ENCODE peak calls at places on chromosomes 7 and 10, in six cellular contexts. E, J, P, U, L and V are unnamed samples.
A peak's percentile ranks its signal among the peaks of the same experiment; 100 is the strongest.

GRCh38 chr7:150931199-150931869 is 46.8 kb downstream of the KCNH2 start:
- DNase-seq in U (no peak), E (no peak), J (no peak), P (peak; percentile 27), L (no peak), V (no peak)

GRCh38 chr7:120725376-120726039 is 132.4 kb downstream of the TSPAN12 start:
- DNase-seq in U (peak; percentile 46), L (no peak), P (no peak), J (no peak), E (no peak), V (no peak)

GRCh38 chr10:79386637-79387465 is 39.6 kb downstream of the PPIF start:
- DNase-seq in J (no peak), E (no peak), L (peak; percentile 19), U (no peak), P (peak; percentile 23), V (peak; percentile 14)

GRCh38 chr10:66828957-66829356 is 96.9 kb upstream of the LRRTM3 start:
- DNase-seq in L (no peak), J (no peak), U (no peak), E (no peak), P (no peak), V (no peak)

GRCh38 chr7:36640682-36641081 is 83.6 kb downstream of the AOAH start:
- DNase-seq in J (no peak), P (no peak), L (no peak), E (no peak), U (no peak), V (no peak)

GRCh38 chr7:116271161-116271979 is 61.0 kb downstream of the TES start:
- DNase-seq in E (no peak), J (no peak), P (no peak), L (no peak), U (peak; percentile 57), V (no peak)

GRCh38 chr7:148110097-148110868 is 480.3 kb upstream of the C7orf33 start:
- DNase-seq in J (no peak), P (peak; percentile 35), E (no peak), U (peak; percentile 17), L (no peak), V (no peak)

GRCh38 chr10:119103687-119104652 is at the start of gene DENND10:
- DNase-seq in E (peak; percentile 66), L (peak; percentile 86), U (peak; percentile 73), P (peak; percentile 85), J (peak; percentile 51), V (peak; percentile 67)

GRCh38 chr10:28991738-28992270 is 297.1 kb upstream of the LYZL1 start:
- DNase-seq in L (no peak), U (peak; percentile 79), J (no peak), E (no peak), P (peak; percentile 42), V (no peak)

GRCh38 chr7:33959676-33960075 is 54.3 kb downstream of the BMPER start:
- DNase-seq in E (no peak), P (no peak), L (no peak), U (no peak), J (no peak), V (no peak)

GRCh38 chr10:92849576-92850090 is 1.3 kb downstream of the EXOC6 start:
- DNase-seq in P (no peak), E (no peak), J (no peak), L (no peak), U (no peak), V (no peak)

GRCh38 chr7:2799253-2799652 is 44.9 kb downstream of the GNA12 start:
- DNase-seq in U (no peak), E (no peak), P (no peak), L (peak; percentile 9), J (no peak), V (no peak)

GRCh38 chr7:526474-527034 is 6.9 kb upstream of the PDGFA start:
- DNase-seq in L (no peak), U (peak; percentile 53), J (no peak), E (no peak), P (no peak), V (no peak)

GRCh38 chr10:7826971-7827370 is 8.7 kb downstream of the TAF3 start:
- DNase-seq in P (no peak), E (no peak), L (no peak), U (peak; percentile 35), J (no peak), V (no peak)

GRCh38 chr10:53022663-53023088 is 250.1 kb upstream of the MBL2 start:
- DNase-seq in J (no peak), E (no peak), U (no peak), L (no peak), P (no peak), V (no peak)

GRCh38 chr7:51471199-51472016 is 154.8 kb upstream of the COBL start:
- DNase-seq in L (peak; percentile 35), U (no peak), J (no peak), E (no peak), P (no peak), V (no peak)

GRCh38 chr10:96244354-96244753 is 27.0 kb downstream of the BLNK start:
- DNase-seq in P (no peak), U (no peak), J (no peak), L (no peak), E (no peak), V (no peak)

GRCh38 chr10:71063431-71063830 is 148.9 kb upstream of the UNC5B start:
- DNase-seq in P (no peak), U (no peak), L (no peak), J (no peak), E (no peak), V (no peak)

GRCh38 chr10:8013011-8013410 is 41.5 kb upstream of the GATA3 start:
- DNase-seq in P (no peak), J (no peak), E (no peak), L (no peak), U (no peak), V (no peak)

GRCh38 chr7:19392246-19392645 is 247.0 kb upstream of the FERD3L start:
- DNase-seq in J (no peak), E (no peak), U (peak; percentile 53), P (no peak), L (no peak), V (no peak)

GRCh38 chr10:70462349-70462984 is 16.1 kb upstream of the PALD1 start:
- DNase-seq in E (no peak), P (peak; percentile 45), L (no peak), U (peak; percentile 86), J (no peak), V (no peak)

GRCh38 chr10:14397069-14397468 is 66.3 kb upstream of the FRMD4A start:
- DNase-seq in U (peak; percentile 79), E (no peak), J (no peak), L (peak; percentile 69), P (no peak), V (no peak)

GRCh38 chr7:156095908-156096539 is 283.8 kb upstream of the SHH start:
- DNase-seq in J (no peak), P (no peak), L (no peak), E (no peak), U (no peak), V (no peak)

GRCh38 chr10:99854860-99855259 is 72.4 kb downstream of the ABCC2 start:
- DNase-seq in P (no peak), L (peak; percentile 37), E (no peak), U (no peak), J (no peak), V (no peak)

GRCh38 chr7:142709921-142710320 is 39.4 kb upstream of the PRSS1 start:
- DNase-seq in E (no peak), J (no peak), L (no peak), U (no peak), P (no peak), V (no peak)

GRCh38 chr10:49287689-49288340 is 11.2 kb upstream of the C10orf71 start:
- DNase-seq in P (peak; percentile 17), U (no peak), E (no peak), L (no peak), J (no peak), V (no peak)

GRCh38 chr7:31705377-31705776 is 18.4 kb downstream of the PPP1R17 start:
- DNase-seq in L (no peak), U (no peak), E (no peak), P (no peak), J (no peak), V (no peak)

GRCh38 chr7:14207154-14207553 is 217.7 kb upstream of the ETV1 start:
- DNase-seq in U (peak; percentile 12), P (no peak), J (no peak), E (no peak), L (no peak), V (no peak)

GRCh38 chr10:121437596-121437995 is 160.6 kb downstream of the FGFR2 start:
- DNase-seq in P (peak; percentile 27), J (no peak), L (peak; percentile 33), E (no peak), U (no peak), V (no peak)

GRCh38 chr7:2247141-2247985 is 5.3 kb downstream of the NUDT1 start:
- DNase-seq in J (no peak), L (peak; percentile 51), E (no peak), U (no peak), P (no peak), V (no peak)

DNA sequence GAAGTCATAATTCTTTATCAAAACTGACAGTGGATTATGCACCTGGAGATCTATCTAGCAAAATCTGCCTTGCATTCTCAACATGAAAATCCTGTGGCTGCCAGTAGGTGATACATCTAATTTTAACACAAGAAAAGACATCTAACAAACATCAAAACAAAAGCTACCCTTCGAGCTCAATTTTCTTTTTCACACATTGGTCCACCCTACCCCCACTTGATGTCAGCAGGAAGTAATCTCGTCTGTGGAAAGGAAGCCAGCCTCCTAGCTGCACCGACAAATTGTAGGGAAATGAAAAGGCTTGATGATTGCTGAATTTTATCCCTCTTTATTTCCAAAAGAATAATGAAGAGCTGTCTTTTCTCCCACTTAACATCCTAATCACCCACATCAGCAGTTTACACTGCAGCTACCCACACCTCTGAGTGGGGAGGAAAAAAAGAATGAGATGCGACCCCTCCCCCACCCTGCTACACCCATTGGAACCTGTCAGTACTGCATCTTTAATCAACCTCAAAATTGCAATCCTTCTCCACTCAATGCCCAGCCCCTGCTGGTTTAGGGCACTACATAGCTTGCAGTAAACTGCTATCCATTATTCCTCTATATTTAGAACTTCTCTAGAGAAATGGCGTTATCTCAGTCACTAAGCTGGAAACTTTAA is 10.6 kb upstream of the CPVL start:
- DNase-seq in L (no peak), P (no peak), U (no peak), E (no peak), J (no peak), V (no peak)
- TF ChIP-seq CTCF in L (no peak), P (no peak), U (no peak), E (no peak), J (no peak), V (no peak)

GRCh38 chr10:4981722-4982471 is 18.7 kb downstream of the AKR1C1 start:
- DNase-seq in L (peak; percentile 33), E (no peak), P (peak; percentile 74), J (no peak), U (peak; percentile 56), V (no peak)
- TF ChIP-seq CTCF in L (peak; percentile 61), E (no peak), P (peak; percentile 83), J (peak; percentile 26), U (peak; percentile 43), V (no peak)

DNA sequence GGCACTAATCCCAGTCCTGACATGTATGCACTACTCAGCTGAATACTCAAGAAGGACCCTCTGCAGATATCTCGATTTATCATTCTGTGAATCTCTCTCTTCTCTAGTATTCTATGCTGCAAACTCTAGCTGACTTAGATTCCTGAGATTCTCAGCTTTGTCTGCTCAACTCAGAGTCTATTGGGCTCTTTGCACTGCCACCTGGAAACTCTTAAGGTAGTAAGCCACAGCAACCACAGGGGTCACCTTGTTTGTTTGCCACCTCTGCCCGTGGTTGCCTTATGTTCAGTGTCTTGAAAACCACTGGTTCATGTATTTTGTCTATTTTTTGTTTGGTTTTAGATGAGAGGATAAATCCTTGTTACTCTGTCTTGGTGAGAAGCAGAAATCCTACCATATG is 72.9 kb downstream of the SP8 start:
- DNase-seq in P (no peak), L (no peak), U (no peak), E (no peak), J (no peak), V (no peak)
- TF ChIP-seq CTCF in P (no peak), L (no peak), U (no peak), E (no peak), J (no peak), V (no peak)

GRCh38 chr7:69827140-69827919 is 229.1 kb downstream of the AUTS2 start:
- DNase-seq in L (no peak), P (no peak), U (no peak), E (no peak), J (no peak), V (no peak)
- TF ChIP-seq CTCF in L (no peak), P (no peak), U (no peak), E (no peak), J (no peak), V (no peak)